ENCODE peak calls at places on chromosomes 1 and 21, in nine cellular contexts. One of them, this sample, is unnamed.

GRCh38 chr21:44666401-44667320 is at the start of gene KRTAP12-2:
- DNase-seq in fibroblast of villous mesenchyme: no peak
- DNase-seq in neural crest cell: no peak
- DNase-seq in astrocyte: no peak
- DNase-seq in lower lobe of right lung: no peak
- DNase-seq in dorsolateral prefrontal cortex: no peak
- DNase-seq in fibroblast of the aortic adventitia: no peak
- DNase-seq in transverse colon: no peak
- DNase-seq in astrocyte of the spinal cord: no peak
- DNase-seq in this sample: no peak

GRCh38 chr1:55867444-55867843 is 652.3 kb upstream of the USP24 start:
- DNase-seq in fibroblast of the aortic adventitia: no peak
- DNase-seq in astrocyte: no peak
- DNase-seq in fibroblast of villous mesenchyme: no peak
- DNase-seq in neural crest cell: no peak
- DNase-seq in astrocyte of the spinal cord: no peak
- DNase-seq in dorsolateral prefrontal cortex: no peak
- DNase-seq in lower lobe of right lung: no peak
- DNase-seq in transverse colon: no peak
- DNase-seq in this sample: no peak

GRCh38 chr1:27142464-27142863 is 12.5 kb downstream of the SLC9A1 start:
- DNase-seq in neural crest cell: no peak
- DNase-seq in fibroblast of villous mesenchyme: no peak
- DNase-seq in transverse colon: no peak
- DNase-seq in astrocyte of the spinal cord: no peak
- DNase-seq in fibroblast of the aortic adventitia: no peak
- DNase-seq in lower lobe of right lung: no peak
- DNase-seq in astrocyte: no peak
- DNase-seq in dorsolateral prefrontal cortex: no peak
- DNase-seq in this sample: no peak

GRCh38 chr1:228488818-228489674 is 1.9 kb downstream of the RNF187 start:
- DNase-seq in transverse colon: no peak
- DNase-seq in fibroblast of villous mesenchyme: no peak
- DNase-seq in astrocyte of the spinal cord: no peak
- DNase-seq in lower lobe of right lung: no peak
- DNase-seq in fibroblast of the aortic adventitia: no peak
- DNase-seq in neural crest cell: no peak
- DNase-seq in dorsolateral prefrontal cortex: no peak
- DNase-seq in astrocyte: no peak
- DNase-seq in this sample: no peak

GRCh38 chr1:17609529-17609928 is 70.0 kb downstream of the ARHGEF10L start:
- DNase-seq in fibroblast of villous mesenchyme: no peak
- DNase-seq in dorsolateral prefrontal cortex: no peak
- DNase-seq in astrocyte: no peak
- DNase-seq in lower lobe of right lung: no peak
- DNase-seq in astrocyte of the spinal cord: no peak
- DNase-seq in transverse colon: no peak
- DNase-seq in fibroblast of the aortic adventitia: no peak
- DNase-seq in neural crest cell: no peak
- DNase-seq in this sample: no peak

GRCh38 chr1:153277852-153278251 is 18.4 kb downstream of the LORICRIN start:
- DNase-seq in astrocyte of the spinal cord: no peak
- DNase-seq in dorsolateral prefrontal cortex: no peak
- DNase-seq in fibroblast of villous mesenchyme: no peak
- DNase-seq in neural crest cell: no peak
- DNase-seq in astrocyte: no peak
- DNase-seq in transverse colon: peak
- DNase-seq in fibroblast of the aortic adventitia: no peak
- DNase-seq in lower lobe of right lung: no peak
- DNase-seq in this sample: no peak

GRCh38 chr1:162387226-162388082 is 5.9 kb downstream of the C1orf226 start:
- DNase-seq in fibroblast of villous mesenchyme: no peak
- DNase-seq in lower lobe of right lung: no peak
- DNase-seq in astrocyte: no peak
- DNase-seq in astrocyte of the spinal cord: no peak
- DNase-seq in neural crest cell: no peak
- DNase-seq in transverse colon: no peak
- DNase-seq in dorsolateral prefrontal cortex: no peak
- DNase-seq in fibroblast of the aortic adventitia: no peak
- DNase-seq in this sample: no peak

GRCh38 chr1:224929335-224930237 is at the start of gene DNAH14:
- DNase-seq in astrocyte of the spinal cord: peak
- DNase-seq in lower lobe of right lung: peak
- DNase-seq in astrocyte: peak
- DNase-seq in dorsolateral prefrontal cortex: no peak
- DNase-seq in neural crest cell: peak
- DNase-seq in fibroblast of villous mesenchyme: peak
- DNase-seq in transverse colon: peak
- DNase-seq in fibroblast of the aortic adventitia: peak
- DNase-seq in this sample: peak

GRCh38 chr1:199447906-199448305 is 579.6 kb upstream of the NR5A2 start:
- DNase-seq in neural crest cell: no peak
- DNase-seq in astrocyte: peak
- DNase-seq in lower lobe of right lung: no peak
- DNase-seq in transverse colon: no peak
- DNase-seq in fibroblast of villous mesenchyme: no peak
- DNase-seq in dorsolateral prefrontal cortex: no peak
- DNase-seq in astrocyte of the spinal cord: no peak
- DNase-seq in fibroblast of the aortic adventitia: peak
- DNase-seq in this sample: no peak

GRCh38 chr1:7771673-7772299 is 690 bp downstream of the VAMP3 start:
- DNase-seq in fibroblast of villous mesenchyme: peak
- DNase-seq in neural crest cell: no peak
- DNase-seq in fibroblast of the aortic adventitia: peak
- DNase-seq in astrocyte of the spinal cord: peak
- DNase-seq in dorsolateral prefrontal cortex: no peak
- DNase-seq in lower lobe of right lung: no peak
- DNase-seq in transverse colon: no peak
- DNase-seq in astrocyte: no peak
- DNase-seq in this sample: no peak

GRCh38 chr1:40783001-40783905 is at the start of gene KCNQ4:
- DNase-seq in fibroblast of villous mesenchyme: no peak
- DNase-seq in dorsolateral prefrontal cortex: no peak
- DNase-seq in astrocyte of the spinal cord: no peak
- DNase-seq in astrocyte: no peak
- DNase-seq in fibroblast of the aortic adventitia: no peak
- DNase-seq in neural crest cell: peak
- DNase-seq in lower lobe of right lung: peak
- DNase-seq in transverse colon: peak
- DNase-seq in this sample: no peak

GRCh38 chr1:2911391-2912178 is 109.7 kb upstream of the ACTRT2 start:
- DNase-seq in dorsolateral prefrontal cortex: no peak
- DNase-seq in astrocyte: no peak
- DNase-seq in neural crest cell: no peak
- DNase-seq in fibroblast of the aortic adventitia: no peak
- DNase-seq in transverse colon: no peak
- DNase-seq in fibroblast of villous mesenchyme: no peak
- DNase-seq in lower lobe of right lung: no peak
- DNase-seq in astrocyte of the spinal cord: no peak
- DNase-seq in this sample: no peak

GRCh38 chr1:235725493-235725892 is 75.9 kb upstream of the GNG4 start:
- DNase-seq in lower lobe of right lung: no peak
- DNase-seq in dorsolateral prefrontal cortex: no peak
- DNase-seq in neural crest cell: no peak
- DNase-seq in fibroblast of the aortic adventitia: no peak
- DNase-seq in astrocyte: peak
- DNase-seq in transverse colon: no peak
- DNase-seq in fibroblast of villous mesenchyme: no peak
- DNase-seq in astrocyte of the spinal cord: no peak
- DNase-seq in this sample: no peak

GRCh38 chr1:222734740-222735139 is 2.3 kb upstream of the FAM177B start:
- DNase-seq in transverse colon: no peak
- DNase-seq in lower lobe of right lung: no peak
- DNase-seq in fibroblast of villous mesenchyme: no peak
- DNase-seq in fibroblast of the aortic adventitia: no peak
- DNase-seq in dorsolateral prefrontal cortex: no peak
- DNase-seq in neural crest cell: no peak
- DNase-seq in astrocyte of the spinal cord: no peak
- DNase-seq in astrocyte: no peak
- DNase-seq in this sample: no peak
- TF ChIP-seq CTCF in transverse colon: no peak
- TF ChIP-seq CTCF in lower lobe of right lung: no peak
- TF ChIP-seq CTCF in fibroblast of villous mesenchyme: no peak
- TF ChIP-seq CTCF in fibroblast of the aortic adventitia: no peak
- TF ChIP-seq CTCF in dorsolateral prefrontal cortex: no peak
- TF ChIP-seq CTCF in neural crest cell: no peak
- TF ChIP-seq CTCF in astrocyte of the spinal cord: no peak
- TF ChIP-seq CTCF in astrocyte: no peak
- TF ChIP-seq CTCF in this sample: no peak

DNA sequence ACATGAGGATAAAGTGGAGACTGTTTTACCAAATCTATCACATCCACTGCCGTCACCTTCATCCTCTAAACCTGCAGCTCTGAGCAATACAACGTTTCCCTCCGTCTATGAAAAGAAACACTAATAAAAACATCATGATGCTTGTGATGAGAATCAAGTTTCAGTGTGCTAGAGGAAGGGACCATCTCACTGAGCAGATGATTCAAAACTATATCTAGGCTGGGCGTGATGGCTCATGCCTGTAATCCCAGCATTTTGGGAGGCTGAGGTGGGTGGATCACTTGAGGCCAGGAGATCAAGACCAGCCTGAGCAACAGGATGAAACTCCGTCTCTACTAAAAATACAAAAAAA is 14.7 kb upstream of the MYOM3 start:
- DNase-seq in neural crest cell: no peak
- DNase-seq in fibroblast of villous mesenchyme: no peak
- DNase-seq in transverse colon: no peak
- DNase-seq in astrocyte of the spinal cord: no peak
- DNase-seq in lower lobe of right lung: no peak
- DNase-seq in dorsolateral prefrontal cortex: no peak
- DNase-seq in astrocyte: no peak
- DNase-seq in fibroblast of the aortic adventitia: no peak
- DNase-seq in this sample: no peak
- TF ChIP-seq CTCF in neural crest cell: no peak
- TF ChIP-seq CTCF in fibroblast of villous mesenchyme: no peak
- TF ChIP-seq CTCF in transverse colon: no peak
- TF ChIP-seq CTCF in astrocyte of the spinal cord: no peak
- TF ChIP-seq CTCF in lower lobe of right lung: no peak
- TF ChIP-seq CTCF in dorsolateral prefrontal cortex: no peak
- TF ChIP-seq CTCF in astrocyte: no peak
- TF ChIP-seq CTCF in fibroblast of the aortic adventitia: no peak
- TF ChIP-seq CTCF in this sample: no peak

GRCh38 chr1:112700290-112701226 is 6.4 kb downstream of the RHOC start:
- DNase-seq in astrocyte: peak
- DNase-seq in lower lobe of right lung: peak
- DNase-seq in neural crest cell: peak
- DNase-seq in fibroblast of villous mesenchyme: peak
- DNase-seq in dorsolateral prefrontal cortex: peak
- DNase-seq in astrocyte of the spinal cord: peak
- DNase-seq in fibroblast of the aortic adventitia: peak
- DNase-seq in transverse colon: peak
- DNase-seq in this sample: peak
- TF ChIP-seq CTCF in astrocyte: no peak
- TF ChIP-seq CTCF in lower lobe of right lung: no peak
- TF ChIP-seq CTCF in neural crest cell: no peak
- TF ChIP-seq CTCF in fibroblast of villous mesenchyme: peak
- TF ChIP-seq CTCF in dorsolateral prefrontal cortex: no peak
- TF ChIP-seq CTCF in astrocyte of the spinal cord: no peak
- TF ChIP-seq CTCF in fibroblast of the aortic adventitia: no peak
- TF ChIP-seq CTCF in transverse colon: peak
- TF ChIP-seq CTCF in this sample: no peak

GRCh38 chr1:33130297-33130696 is 49.3 kb downstream of the AZIN2 start:
- DNase-seq in lower lobe of right lung: no peak
- DNase-seq in transverse colon: no peak
- DNase-seq in astrocyte of the spinal cord: peak
- DNase-seq in astrocyte: no peak
- DNase-seq in fibroblast of villous mesenchyme: no peak
- DNase-seq in fibroblast of the aortic adventitia: no peak
- DNase-seq in dorsolateral prefrontal cortex: no peak
- DNase-seq in neural crest cell: no peak
- DNase-seq in this sample: no peak

GRCh38 chr1:33123266-33123665 is 42.3 kb downstream of the AZIN2 start:
- DNase-seq in transverse colon: no peak
- DNase-seq in neural crest cell: no peak
- DNase-seq in fibroblast of the aortic adventitia: no peak
- DNase-seq in dorsolateral prefrontal cortex: no peak
- DNase-seq in astrocyte of the spinal cord: no peak
- DNase-seq in fibroblast of villous mesenchyme: no peak
- DNase-seq in astrocyte: no peak
- DNase-seq in lower lobe of right lung: no peak
- DNase-seq in this sample: no peak

GRCh38 chr1:33128781-33129180 is 47.8 kb downstream of the AZIN2 start:
- DNase-seq in neural crest cell: no peak
- DNase-seq in dorsolateral prefrontal cortex: no peak
- DNase-seq in lower lobe of right lung: no peak
- DNase-seq in astrocyte of the spinal cord: no peak
- DNase-seq in astrocyte: no peak
- DNase-seq in transverse colon: no peak
- DNase-seq in fibroblast of the aortic adventitia: no peak
- DNase-seq in fibroblast of villous mesenchyme: no peak
- DNase-seq in this sample: no peak

GRCh38 chr1:33126411-33127000 is 45.6 kb downstream of the AZIN2 start:
- DNase-seq in lower lobe of right lung: no peak
- DNase-seq in dorsolateral prefrontal cortex: no peak
- DNase-seq in transverse colon: no peak
- DNase-seq in astrocyte of the spinal cord: no peak
- DNase-seq in fibroblast of villous mesenchyme: no peak
- DNase-seq in neural crest cell: no peak
- DNase-seq in astrocyte: no peak
- DNase-seq in fibroblast of the aortic adventitia: no peak
- DNase-seq in this sample: no peak

DNA sequence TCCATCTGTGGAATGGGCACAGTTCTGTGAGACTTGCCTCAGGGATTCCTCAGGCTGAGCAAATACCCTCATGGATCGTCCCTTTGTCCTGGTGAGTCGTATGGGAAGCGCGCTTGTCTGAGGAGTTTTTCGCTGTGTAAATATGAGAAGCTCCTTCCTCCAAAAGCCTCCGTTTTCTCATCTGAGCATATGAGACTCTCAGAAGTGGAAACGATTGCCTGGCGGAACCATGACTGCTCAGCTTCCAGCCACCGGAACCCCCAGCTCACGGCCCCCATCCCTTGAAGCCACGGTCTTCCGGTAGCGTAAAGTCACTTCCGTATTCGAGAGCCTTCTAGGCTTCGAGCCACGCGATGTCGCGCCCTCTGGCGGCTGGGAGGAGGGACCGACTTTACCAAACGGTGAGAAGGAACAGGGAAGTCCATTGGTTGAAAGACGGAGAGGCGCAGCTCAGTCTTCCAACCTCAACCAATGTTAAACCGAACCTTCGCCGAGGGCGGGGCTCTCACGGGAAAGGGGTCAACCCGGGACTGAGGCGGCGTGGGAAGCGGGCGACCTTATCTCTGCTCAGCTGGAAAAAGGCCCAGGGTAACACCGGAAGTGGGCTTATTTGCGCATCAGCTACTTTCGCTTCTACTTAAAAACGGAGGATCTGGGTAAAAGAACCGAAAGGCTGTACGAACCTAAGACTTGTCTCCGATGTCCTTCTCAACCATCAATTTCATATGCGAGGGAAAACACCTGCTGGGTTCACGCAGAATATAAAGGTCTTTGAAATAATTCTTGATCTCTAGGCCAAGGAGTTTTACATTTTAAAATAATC is 46.3 kb downstream of the AZIN2 start:
- DNase-seq in fibroblast of villous mesenchyme: peak
- DNase-seq in lower lobe of right lung: peak
- DNase-seq in astrocyte: peak
- DNase-seq in astrocyte of the spinal cord: peak
- DNase-seq in transverse colon: peak
- DNase-seq in fibroblast of the aortic adventitia: peak
- DNase-seq in dorsolateral prefrontal cortex: peak
- DNase-seq in neural crest cell: peak
- DNase-seq in this sample: peak
- TF ChIP-seq CTCF in fibroblast of villous mesenchyme: peak
- TF ChIP-seq CTCF in lower lobe of right lung: peak
- TF ChIP-seq CTCF in astrocyte: peak
- TF ChIP-seq CTCF in astrocyte of the spinal cord: peak
- TF ChIP-seq CTCF in transverse colon: peak
- TF ChIP-seq CTCF in fibroblast of the aortic adventitia: peak
- TF ChIP-seq CTCF in dorsolateral prefrontal cortex: peak
- TF ChIP-seq CTCF in neural crest cell: peak
- TF ChIP-seq CTCF in this sample: peak

This sample was measured in mesothelial cell of epicardium.